ENCODE peak calls at places on chromosome 21, in four cellular contexts. A is HFFc6, Q is GM06990, L is left ventricle myocardium inferior. Z is an unnamed sample.

GRCh38 chr21:38129711-38130110 is 127.1 kb upstream of the KCNJ15 start:
- DNase-seq in A (no peak), Q (no peak), L (no peak), Z (no peak)

GRCh38 chr21:25682382-25682781 is 43.3 kb downstream of the JAM2 start:
- DNase-seq in A (no peak), Q (no peak), L (no peak), Z (no peak)

GRCh38 chr21:14259669-14260458 is 43.9 kb downstream of the RBM11 start:
- DNase-seq in A (peak), Q (no peak), L (no peak), Z (peak)

GRCh38 chr21:25809013-25809412 is 74.2 kb downstream of the GABPA start:
- DNase-seq in A (peak), Q (no peak), L (no peak), Z (no peak)

GRCh38 chr21:37603129-37603528 is 236.6 kb downstream of the DYRK1A start:
- DNase-seq in A (no peak), Q (no peak), L (no peak), Z (no peak)

GRCh38 chr21:42218836-42219605 is at the start of gene ABCG1:
- DNase-seq in A (no peak), Q (peak), L (peak), Z (peak)

GRCh38 chr21:26351661-26352060 is 181.1 kb upstream of the APP start:
- DNase-seq in A (no peak), Q (no peak), L (no peak), Z (no peak)

GRCh38 chr21:34522284-34522683 is 10.3 kb upstream of the KCNE1 start:
- DNase-seq in A (no peak), Q (no peak), L (no peak), Z (no peak)

GRCh38 chr21:42388740-42389448 is 7.0 kb downstream of the TMPRSS3 start:
- DNase-seq in A (no peak), Q (no peak), L (no peak), Z (no peak)

GRCh38 chr21:44529503-44530125 is 10.4 kb downstream of the KRTAP10-1 start:
- DNase-seq in A (no peak), Q (no peak), L (peak), Z (peak)

GRCh38 chr21:38631171-38631570 is 132.9 kb upstream of the ERG start:
- DNase-seq in A (no peak), Q (no peak), L (no peak), Z (no peak)

GRCh38 chr21:34909492-34910292 is 139.4 kb downstream of the RUNX1 start:
- DNase-seq in A (no peak), Q (no peak), L (no peak), Z (no peak)

GRCh38 chr21:27633631-27634030 is 666.7 kb upstream of the ADAMTS5 start:
- DNase-seq in A (no peak), Q (no peak), L (no peak), Z (no peak)

GRCh38 chr21:34707876-34708325 is 39.1 kb downstream of the CLIC6 start:
- DNase-seq in A (no peak), Q (peak), L (no peak), Z (peak)

GRCh38 chr21:29601072-29601471 is 302.4 kb downstream of the BACH1 start:
- DNase-seq in A (no peak), Q (no peak), L (no peak), Z (no peak)

GRCh38 chr21:15065381-15066230 is 806 bp upstream of the NRIP1 start:
- DNase-seq in A (peak), Q (peak), L (peak), Z (peak)

GRCh38 chr21:26883768-26884167 is 38.6 kb upstream of the ADAMTS1 start:
- DNase-seq in A (no peak), Q (no peak), L (no peak), Z (no peak)

GRCh38 chr21:42515708-42516502 is 2.3 kb downstream of the SLC37A1 start:
- DNase-seq in A (no peak), Q (no peak), L (no peak), Z (no peak)

GRCh38 chr21:37668462-37669239 is 247.6 kb downstream of the KCNJ6 start:
- DNase-seq in A (no peak), Q (no peak), L (no peak), Z (no peak)

GRCh38 chr21:35191754-35192153 is 142.7 kb upstream of the RUNX1 start:
- DNase-seq in A (no peak), Q (no peak), L (no peak), Z (no peak)

GRCh38 chr21:33762798-33763572 is 120.7 kb downstream of the ITSN1 start:
- DNase-seq in A (peak), Q (no peak), L (no peak), Z (no peak)

GRCh38 chr21:22575165-22575584 is 1577.0 kb downstream of the NCAM2 start:
- DNase-seq in A (no peak), Q (no peak), L (no peak), Z (no peak)

GRCh38 chr21:34243562-34243961 is 120.2 kb upstream of the KCNE2 start:
- DNase-seq in A (no peak), Q (no peak), L (no peak), Z (no peak)

GRCh38 chr21:40386981-40387380 is 460.0 kb downstream of the DSCAM start:
- DNase-seq in A (no peak), Q (no peak), L (no peak), Z (no peak)

GRCh38 chr21:40388046-40388445 is 458.9 kb downstream of the DSCAM start:
- DNase-seq in A (no peak), Q (no peak), L (no peak), Z (no peak)

GRCh38 chr21:40383951-40384350 is 463.0 kb downstream of the DSCAM start:
- DNase-seq in A (no peak), Q (no peak), L (no peak), Z (no peak)

GRCh38 chr21:40385883-40386282 is 461.1 kb downstream of the DSCAM start:
- DNase-seq in A (no peak), Q (no peak), L (no peak), Z (no peak)

GRCh38 chr21:40386301-40386911 is 460.6 kb downstream of the DSCAM start:
- DNase-seq in A (no peak), Q (no peak), L (peak), Z (no peak)
- TF ChIP-seq CTCF in A (peak), Q (peak), L (peak), Z (peak)

GRCh38 chr21:17688912-17689874 is 76.5 kb upstream of the BTG3 start:
- DNase-seq in A (peak), Q (peak), L (peak), Z (no peak)
- TF ChIP-seq CTCF in A (peak), Q (peak), L (no peak), Z (peak)

GRCh38 chr21:18917602-18918001 is 514.0 kb upstream of the TMPRSS15 start:
- DNase-seq in A (no peak), Q (no peak), L (no peak), Z (no peak)

GRCh38 chr21:18908641-18909040 is 505.1 kb upstream of the TMPRSS15 start:
- DNase-seq in A (no peak), Q (no peak), L (no peak), Z (no peak)

GRCh38 chr21:18914570-18914969 is 511.0 kb upstream of the TMPRSS15 start:
- DNase-seq in A (no peak), Q (no peak), L (no peak), Z (no peak)

GRCh38 chr21:18913914-18914313 is 510.3 kb upstream of the TMPRSS15 start:
- DNase-seq in A (no peak), Q (no peak), L (no peak), Z (no peak)
- TF ChIP-seq CTCF in A (no peak), Q (no peak), L (no peak), Z (no peak)

DNA sequence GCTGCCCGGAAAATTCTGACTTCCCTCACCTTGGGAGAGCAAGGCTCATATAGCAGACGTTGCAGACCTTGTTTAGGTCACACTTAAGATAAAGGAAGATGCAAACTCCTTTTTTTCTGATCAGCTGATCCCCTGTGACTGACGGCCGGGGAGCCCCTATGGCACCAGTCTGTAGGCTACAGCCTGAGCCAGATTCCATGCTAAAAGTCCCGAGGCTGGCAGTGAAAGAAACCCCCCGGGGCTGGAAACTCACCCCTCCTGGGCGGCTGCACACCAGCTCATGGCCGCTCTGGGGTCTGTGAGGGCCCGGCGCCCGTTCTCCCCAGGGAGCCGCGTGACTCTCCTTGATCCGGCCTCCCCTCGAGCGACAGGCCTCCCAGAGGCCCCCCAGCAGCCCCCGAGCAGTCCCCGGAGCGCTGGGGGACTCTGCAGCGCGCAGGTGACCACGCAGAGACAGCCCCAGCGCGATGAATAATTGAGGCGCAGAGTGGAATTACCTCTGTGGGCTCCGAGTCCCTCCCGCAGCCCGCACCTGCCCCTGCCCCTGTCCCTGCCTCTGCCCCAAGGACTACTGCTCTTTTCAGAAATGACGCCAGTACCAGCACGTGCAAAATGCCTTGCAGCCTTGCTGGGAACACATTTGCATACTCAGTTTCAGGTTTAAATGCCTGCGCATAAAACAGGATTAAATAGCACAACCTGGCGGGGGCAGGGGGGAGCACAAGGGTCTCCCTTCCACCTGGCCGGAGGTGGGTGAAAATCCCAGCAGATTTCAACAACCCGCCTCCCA is 62.6 kb upstream of the CLDN14 start:
- DNase-seq in A (no peak), Q (peak), L (no peak), Z (peak)
- TF ChIP-seq CTCF in A (peak), Q (peak), L (no peak), Z (peak)

GRCh38 chr21:32001390-32001789 is 128.6 kb downstream of the HUNK start:
- DNase-seq in A (no peak), Q (no peak), L (no peak), Z (no peak)
- TF ChIP-seq CTCF in A (no peak), Q (no peak), L (no peak), Z (no peak)

DNA sequence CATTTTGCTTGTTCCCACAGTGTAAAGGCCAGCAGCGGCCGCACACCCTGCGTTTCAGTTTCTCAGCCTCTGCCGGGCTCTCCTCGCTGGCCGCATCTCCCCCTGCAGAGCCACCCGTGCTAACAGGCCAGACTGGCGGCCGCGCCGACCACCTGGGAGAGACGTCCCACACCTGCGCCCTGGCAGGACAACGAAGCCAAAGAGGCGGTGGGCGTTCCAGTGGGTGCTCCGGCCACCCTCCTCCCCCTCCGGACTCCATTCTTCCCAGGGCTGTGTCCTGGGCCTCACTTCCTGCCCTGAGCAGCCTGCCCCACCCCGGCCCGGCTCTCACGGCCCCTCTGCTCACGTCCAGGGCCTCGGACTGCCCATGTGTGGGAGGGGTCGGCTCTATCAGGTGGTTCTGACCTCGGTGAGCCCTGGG is 31.9 kb upstream of the SLC19A1 start:
- DNase-seq in A (no peak), Q (no peak), L (peak), Z (no peak)
- TF ChIP-seq CTCF in A (no peak), Q (no peak), L (no peak), Z (no peak)

DNA sequence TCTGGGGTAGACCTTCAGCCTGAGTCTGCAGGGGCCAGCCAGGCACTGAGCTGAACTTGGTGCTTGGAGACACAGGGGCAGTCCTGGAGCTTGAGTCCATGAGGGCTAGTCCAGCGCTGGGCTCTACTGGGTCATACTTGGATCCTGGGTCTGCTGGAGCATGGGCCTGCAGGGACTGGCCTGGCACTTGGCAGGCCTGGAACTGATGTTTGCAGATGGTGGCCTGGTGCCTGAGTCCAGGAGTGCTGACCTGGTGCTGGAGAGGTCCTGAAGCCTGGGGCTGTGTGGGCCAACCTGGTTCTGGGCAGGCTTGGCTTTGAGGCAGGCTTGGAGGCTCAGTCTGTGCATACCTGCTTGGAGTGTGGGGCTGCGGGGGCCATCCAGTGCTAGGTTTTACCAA is 143.4 kb upstream of the DSCAM start:
- DNase-seq in A (no peak), Q (no peak), L (no peak), Z (no peak)
- TF ChIP-seq CTCF in A (no peak), Q (no peak), L (no peak), Z (no peak)

Z was measured in GM13976.